ENCODE peak calls at places on chromosomes 1 and 21, in four cellular contexts. H is mesendoderm, A is substantia nigra, P is body of pancreas. T is an unnamed sample.

GRCh38 chr1:39177641-39178040 is 26.9 kb upstream of the MACF1 start:
- DNase-seq in P (no peak), H (no peak), A (no peak), T (no peak)

GRCh38 chr1:18175530-18176377 is 68.2 kb downstream of the IGSF21 start:
- DNase-seq in P (peak; percentile 15), H (peak; percentile 79), A (no peak), T (no peak)

GRCh38 chr1:56295949-56296929 is 283.1 kb downstream of the PLPP3 start:
- DNase-seq in H (no peak), A (no peak), P (no peak), T (no peak)

GRCh38 chr1:29248409-29248808 is 12.1 kb downstream of the PTPRU start:
- DNase-seq in A (no peak), H (no peak), P (no peak), T (no peak)

GRCh38 chr1:157482717-157483116 is 69.6 kb downstream of the FCRL5 start:
- DNase-seq in P (no peak), H (no peak), A (no peak), T (no peak)

GRCh38 chr1:111690306-111690617 is 48.9 kb downstream of the INKA2 start:
- DNase-seq in A (no peak), P (peak; percentile 67), H (no peak), T (no peak)

GRCh38 chr1:179231923-179232322 is 2.4 kb upstream of the ABL2 start:
- DNase-seq in A (no peak), P (no peak), H (no peak), T (no peak)

GRCh38 chr1:89261926-89262540 is 10.6 kb downstream of the GBP5 start:
- DNase-seq in P (no peak), H (peak; percentile 82), A (no peak), T (no peak)

GRCh38 chr1:15758953-15759661 is 512 bp downstream of the FBLIM1 start:
- DNase-seq in H (no peak), A (no peak), P (no peak), T (no peak)

GRCh38 chr1:23118957-23119792 is 49.5 kb downstream of the LUZP1 start:
- DNase-seq in P (no peak), A (no peak), H (no peak), T (no peak)

GRCh38 chr1:119988316-119989067 is 81.0 kb downstream of the NOTCH2 start:
- DNase-seq in A (no peak), P (no peak), H (no peak), T (no peak)

GRCh38 chr1:67609572-67609939 is 75.4 kb upstream of the GADD45A start:
- DNase-seq in P (no peak), H (no peak), A (no peak), T (no peak)

GRCh38 chr1:100528861-100529260 is 9.1 kb upstream of the GPR88 start:
- DNase-seq in P (no peak), A (no peak), H (no peak), T (no peak)

GRCh38 chr1:53134961-53135734 is 7.3 kb downstream of the SLC1A7 start:
- DNase-seq in A (no peak), H (no peak), P (peak; percentile 40), T (no peak)

GRCh38 chr1:33338495-33339211 is 17.8 kb upstream of the A3GALT2 start:
- DNase-seq in A (no peak), H (peak; percentile 94), P (peak; percentile 80), T (no peak)

GRCh38 chr1:236207121-236207520 is 64.8 kb downstream of the GPR137B start:
- DNase-seq in P (peak; percentile 42), A (no peak), H (no peak), T (no peak)

GRCh38 chr1:243628476-243628907 is 221.6 kb downstream of the AKT3 start:
- DNase-seq in H (no peak), A (no peak), P (no peak), T (no peak)

GRCh38 chr1:8706291-8706690 is 111.1 kb downstream of the RERE start:
- DNase-seq in H (no peak), A (no peak), P (no peak), T (no peak)
- H3K27ac ChIP-seq in H (no peak overlapping the region), A (no peak overlapping the region), P (peak overlapping the region; percentile 57), T (no peak overlapping the region)

GRCh38 chr1:21317035-21317689 is 26.9 kb upstream of the ECE1 start:
- DNase-seq in H (no peak), A (no peak), P (peak; percentile 83), T (no peak)
- H3K27ac ChIP-seq in H (no peak overlapping the region), A (peak overlapping the region; percentile 50), P (peak overlapping the region; percentile 88), T (no peak overlapping the region)

GRCh38 chr21:42400525-42400924 is 3.2 kb upstream of the UBASH3A start:
- DNase-seq in P (no peak), H (peak; percentile 37), A (no peak), T (no peak)
- H3K27ac ChIP-seq in P (no peak overlapping the region), H (no peak overlapping the region), A (no peak overlapping the region), T (no peak overlapping the region)

GRCh38 chr1:165747632-165748452 is 20.8 kb downstream of the TMCO1 start:
- DNase-seq in A (no peak), P (no peak), H (peak; percentile 26), T (no peak)
- H3K27ac ChIP-seq in A (no peak overlapping the region), P (no peak overlapping the region), H (no peak overlapping the region), T (no peak overlapping the region)

GRCh38 chr1:9249263-9249533 is 14.6 kb downstream of the H6PD start:
- DNase-seq in P (no peak), H (no peak), A (no peak), T (no peak)
- H3K27ac ChIP-seq in P (peak overlapping the region; percentile 80), H (no peak overlapping the region), A (no peak overlapping the region), T (no peak overlapping the region)

GRCh38 chr21:31136891-31137290 is 98.6 kb upstream of the KRTAP19-8 start:
- DNase-seq in P (peak; percentile 11), A (no peak), H (no peak), T (no peak)

GRCh38 chr21:31137951-31138350 is 99.7 kb upstream of the KRTAP19-8 start:
- DNase-seq in P (no peak), A (no peak), H (no peak), T (no peak)

GRCh38 chr21:31132574-31133242 is 94.4 kb upstream of the KRTAP19-8 start:
- DNase-seq in P (peak; percentile 23), H (no peak), A (no peak), T (peak; percentile 57)

GRCh38 chr21:31133243-31133830 is 95.1 kb upstream of the KRTAP19-8 start:
- DNase-seq in P (no peak), A (no peak), H (no peak), T (peak; percentile 17)

DNA sequence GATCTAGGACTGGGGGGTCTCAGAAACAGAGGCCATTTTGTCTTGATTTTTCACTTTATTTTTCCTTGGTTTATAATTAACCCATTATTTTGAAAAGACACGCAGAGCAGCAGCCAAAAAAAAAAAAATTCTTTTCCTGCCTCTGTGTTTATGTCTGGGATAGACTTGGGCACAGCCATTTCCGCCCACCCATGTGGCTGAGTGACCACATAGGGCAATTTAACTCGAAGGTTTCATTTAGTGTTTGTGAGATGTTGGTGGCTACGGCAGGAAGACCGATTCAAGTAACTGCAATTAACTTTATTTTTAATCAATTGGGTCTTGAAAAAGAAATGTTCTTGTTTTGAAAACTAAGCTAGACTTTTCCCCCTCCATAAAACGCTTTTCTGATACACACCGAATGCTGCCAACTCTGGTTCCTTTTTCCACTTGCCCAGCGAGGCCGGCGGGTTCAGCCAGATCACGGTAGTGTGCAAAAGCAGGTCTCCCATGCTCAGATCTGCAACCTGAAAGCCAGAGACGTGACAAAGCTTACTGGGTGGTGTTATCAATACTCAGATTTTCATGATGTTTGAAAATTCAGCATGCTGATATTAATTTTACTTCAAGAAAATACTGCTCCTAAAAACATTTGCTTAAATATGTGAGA is 97.4 kb upstream of the KRTAP19-8 start:
- DNase-seq in P (no peak), H (no peak), A (no peak), T (no peak)
- H3K27ac ChIP-seq in P (no peak overlapping the region), H (no peak overlapping the region), A (no peak overlapping the region), T (no peak overlapping the region)

DNA sequence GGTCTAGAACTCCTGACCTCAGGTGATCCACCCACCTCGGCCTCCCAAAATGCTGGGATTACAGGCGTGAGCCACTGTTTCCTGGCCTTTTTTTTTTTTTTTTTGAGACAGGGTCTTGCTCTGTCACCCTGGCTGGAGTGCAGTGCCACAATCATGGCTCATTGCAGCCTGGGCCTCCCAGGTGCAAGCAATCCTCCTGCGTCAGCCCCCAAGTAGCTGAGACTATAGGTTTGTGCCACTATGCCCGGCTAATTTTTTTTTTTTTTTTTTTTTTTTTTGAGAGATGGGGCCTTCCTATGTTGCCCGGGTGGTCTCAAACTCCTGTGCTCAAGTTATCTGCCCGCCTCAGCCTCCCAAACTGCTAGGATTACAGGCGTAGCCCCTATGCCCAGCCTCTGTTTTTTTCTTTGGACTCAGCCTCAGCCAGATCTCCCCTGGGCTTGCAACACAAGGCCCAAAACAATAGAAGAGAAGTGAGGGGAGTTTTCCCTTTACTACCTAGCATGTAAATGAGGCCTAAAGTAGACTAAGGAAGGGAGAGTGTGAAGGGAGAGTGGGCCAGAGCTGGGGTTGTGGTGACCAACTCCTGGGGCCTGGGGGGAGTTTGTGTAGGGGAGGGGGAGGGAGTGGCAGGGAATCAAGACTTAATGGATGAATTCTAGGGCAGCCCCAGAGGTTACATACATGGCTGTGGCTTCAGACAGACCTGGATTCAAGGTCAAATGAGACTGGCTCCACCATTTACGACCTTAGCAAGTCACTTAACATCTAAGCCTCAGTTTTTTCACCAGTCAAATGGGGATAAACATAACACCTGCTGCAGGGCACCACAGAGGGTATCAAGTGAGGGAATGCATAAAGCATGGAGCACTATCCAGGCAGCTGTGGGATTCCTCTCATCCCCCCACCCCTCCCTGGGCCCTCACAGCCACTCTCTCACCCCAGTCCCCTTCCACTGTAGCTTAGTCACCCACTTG is 1.6 kb upstream of the CD52 start:
- DNase-seq in A (no peak), P (no peak), H (no peak), T (no peak)
- H3K27ac ChIP-seq in A (no peak overlapping the region), P (no peak overlapping the region), H (no peak overlapping the region), T (no peak overlapping the region)

GRCh38 chr1:11982010-11982392 is 1.8 kb downstream of the MFN2 start:
- DNase-seq in A (no peak), P (peak; percentile 25), H (no peak), T (no peak)

GRCh38 chr1:11984121-11984520 is 3.9 kb downstream of the MFN2 start:
- DNase-seq in H (no peak), P (no peak), A (no peak), T (no peak)

GRCh38 chr1:11984559-11984958 is 4.3 kb downstream of the MFN2 start:
- DNase-seq in H (no peak), A (no peak), P (no peak), T (no peak)

GRCh38 chr1:11989669-11990068 is 9.4 kb downstream of the MFN2 start:
- DNase-seq in P (no peak), H (no peak), A (no peak), T (no peak)

GRCh38 chr1:11985851-11986250 is 5.6 kb downstream of the MFN2 start:
- DNase-seq in A (no peak), P (no peak), H (no peak), T (no peak)
- H3K27ac ChIP-seq in A (no peak overlapping the region), P (no peak overlapping the region), H (no peak overlapping the region), T (no peak overlapping the region)

DNA sequence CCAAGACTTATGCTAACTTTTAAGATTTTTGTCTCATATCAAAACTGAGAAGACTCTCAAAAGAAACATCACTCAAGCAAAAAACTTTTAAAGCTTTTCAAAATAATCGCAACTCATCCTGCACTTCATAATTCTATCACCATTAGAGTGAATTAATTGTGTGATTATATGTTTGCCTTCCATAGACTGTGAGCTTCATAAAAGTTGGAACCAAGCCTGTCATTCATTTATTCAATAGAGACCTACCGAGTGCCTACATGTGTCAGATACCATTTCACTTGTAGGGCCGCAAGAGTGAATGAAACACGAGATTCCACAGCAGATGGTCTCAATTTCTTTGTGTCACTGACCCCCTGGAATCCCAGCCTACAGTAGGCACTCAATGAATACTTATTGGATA is 106.4 kb downstream of the RHOU start:
- DNase-seq in H (no peak), A (no peak), P (no peak), T (no peak)
- H3K27ac ChIP-seq in H (no peak overlapping the region), A (peak overlapping the region; percentile 81), P (no peak overlapping the region), T (no peak overlapping the region)

T was measured in CD8-positive, alpha-beta T cell.